ENCODE peak calls at places on chromosomes 6 and 20, in eight cellular contexts. One of them, this sample, is unnamed.

GRCh38 chr6:35786810-35787209 is 6.0 kb downstream of the CLPSL1 start:
- DNase-seq in cardiac fibroblast: no peak
- DNase-seq in tibial artery: no peak
- DNase-seq in fibroblast of the aortic adventitia: no peak
- DNase-seq in fibroblast of mammary gland: no peak
- DNase-seq in aorta: peak; percentile 80
- DNase-seq in neural progenitor cell: no peak
- DNase-seq in endothelial cell of umbilical vein: no peak
- DNase-seq in this sample: no peak

GRCh38 chr6:53651764-53652401 is 13.7 kb downstream of the KLHL31 start:
- DNase-seq in cardiac fibroblast: peak; percentile 33
- DNase-seq in tibial artery: peak; percentile 55
- DNase-seq in fibroblast of the aortic adventitia: peak; percentile 17
- DNase-seq in fibroblast of mammary gland: peak; percentile 48
- DNase-seq in aorta: peak; percentile 89
- DNase-seq in neural progenitor cell: peak; percentile 90
- DNase-seq in endothelial cell of umbilical vein: peak; percentile 64
- DNase-seq in this sample: peak; percentile 27

GRCh38 chr20:53657732-53658131 is 64.1 kb upstream of the ZNF217 start:
- DNase-seq in cardiac fibroblast: no peak
- DNase-seq in tibial artery: no peak
- DNase-seq in fibroblast of the aortic adventitia: no peak
- DNase-seq in fibroblast of mammary gland: no peak
- DNase-seq in aorta: no peak
- DNase-seq in neural progenitor cell: peak; percentile 46
- DNase-seq in endothelial cell of umbilical vein: no peak
- DNase-seq in this sample: no peak

GRCh38 chr20:18032977-18033892 is 24.5 kb downstream of the OVOL2 start:
- DNase-seq in cardiac fibroblast: no peak
- DNase-seq in tibial artery: no peak
- DNase-seq in fibroblast of the aortic adventitia: no peak
- DNase-seq in fibroblast of mammary gland: no peak
- DNase-seq in aorta: no peak
- DNase-seq in neural progenitor cell: peak; percentile 90
- DNase-seq in endothelial cell of umbilical vein: no peak
- DNase-seq in this sample: no peak

GRCh38 chr20:57654363-57654997 is 34.3 kb upstream of the ZBP1 start:
- DNase-seq in cardiac fibroblast: peak; percentile 72
- DNase-seq in tibial artery: no peak
- DNase-seq in fibroblast of the aortic adventitia: peak; percentile 68
- DNase-seq in fibroblast of mammary gland: peak; percentile 55
- DNase-seq in aorta: peak; percentile 73
- DNase-seq in neural progenitor cell: peak; percentile 79
- DNase-seq in endothelial cell of umbilical vein: peak; percentile 69
- DNase-seq in this sample: peak; percentile 32

GRCh38 chr6:2876210-2877056 is 26.7 kb downstream of the SERPINB9 start:
- DNase-seq in cardiac fibroblast: peak; percentile 95
- DNase-seq in tibial artery: peak; percentile 63
- DNase-seq in fibroblast of the aortic adventitia: peak; percentile 95
- DNase-seq in fibroblast of mammary gland: peak; percentile 94
- DNase-seq in aorta: no peak
- DNase-seq in neural progenitor cell: peak; percentile 64
- DNase-seq in endothelial cell of umbilical vein: peak; percentile 98
- DNase-seq in this sample: peak; percentile 93

GRCh38 chr6:5235830-5236229 is 24.9 kb downstream of the LYRM4 start:
- DNase-seq in cardiac fibroblast: no peak
- DNase-seq in tibial artery: no peak
- DNase-seq in fibroblast of the aortic adventitia: no peak
- DNase-seq in fibroblast of mammary gland: no peak
- DNase-seq in aorta: no peak
- DNase-seq in neural progenitor cell: no peak
- DNase-seq in endothelial cell of umbilical vein: no peak
- DNase-seq in this sample: no peak

GRCh38 chr6:32379554-32379953 is 7.9 kb upstream of the TSBP1 start:
- DNase-seq in cardiac fibroblast: no peak
- DNase-seq in tibial artery: no peak
- DNase-seq in fibroblast of the aortic adventitia: no peak
- DNase-seq in fibroblast of mammary gland: no peak
- DNase-seq in aorta: no peak
- DNase-seq in neural progenitor cell: no peak
- DNase-seq in endothelial cell of umbilical vein: no peak
- DNase-seq in this sample: no peak

GRCh38 chr6:11434565-11435326 is 102.8 kb upstream of the TMEM170B start:
- DNase-seq in cardiac fibroblast: peak; percentile 75
- DNase-seq in tibial artery: peak; percentile 74
- DNase-seq in fibroblast of the aortic adventitia: peak; percentile 86
- DNase-seq in fibroblast of mammary gland: peak; percentile 88
- DNase-seq in aorta: no peak
- DNase-seq in neural progenitor cell: no peak
- DNase-seq in endothelial cell of umbilical vein: no peak
- DNase-seq in this sample: peak; percentile 86

GRCh38 chr6:118485601-118486550 is 62.2 kb upstream of the PLN start:
- DNase-seq in cardiac fibroblast: no peak
- DNase-seq in tibial artery: no peak
- DNase-seq in fibroblast of the aortic adventitia: peak; percentile 17
- DNase-seq in fibroblast of mammary gland: peak; percentile 10
- DNase-seq in aorta: no peak
- DNase-seq in neural progenitor cell: no peak
- DNase-seq in endothelial cell of umbilical vein: no peak
- DNase-seq in this sample: no peak

GRCh38 chr6:12931639-12932038 is 215.1 kb downstream of the PHACTR1 start:
- DNase-seq in cardiac fibroblast: no peak
- DNase-seq in tibial artery: no peak
- DNase-seq in fibroblast of the aortic adventitia: no peak
- DNase-seq in fibroblast of mammary gland: no peak
- DNase-seq in aorta: no peak
- DNase-seq in neural progenitor cell: no peak
- DNase-seq in endothelial cell of umbilical vein: no peak
- DNase-seq in this sample: no peak

GRCh38 chr6:63597142-63598000 is 25.1 kb downstream of the LOC128125822 start:
- DNase-seq in cardiac fibroblast: no peak
- DNase-seq in tibial artery: no peak
- DNase-seq in fibroblast of the aortic adventitia: no peak
- DNase-seq in fibroblast of mammary gland: no peak
- DNase-seq in aorta: no peak
- DNase-seq in neural progenitor cell: no peak
- DNase-seq in endothelial cell of umbilical vein: no peak
- DNase-seq in this sample: no peak

GRCh38 chr6:89999995-90000825 is 105.9 kb downstream of the GJA10 start:
- DNase-seq in cardiac fibroblast: no peak
- DNase-seq in tibial artery: no peak
- DNase-seq in fibroblast of the aortic adventitia: no peak
- DNase-seq in fibroblast of mammary gland: no peak
- DNase-seq in aorta: no peak
- DNase-seq in neural progenitor cell: no peak
- DNase-seq in endothelial cell of umbilical vein: no peak
- DNase-seq in this sample: no peak

GRCh38 chr6:37516076-37516919 is 16.6 kb upstream of the CCDC167 start:
- DNase-seq in cardiac fibroblast: no peak
- DNase-seq in tibial artery: no peak
- DNase-seq in fibroblast of the aortic adventitia: no peak
- DNase-seq in fibroblast of mammary gland: no peak
- DNase-seq in aorta: no peak
- DNase-seq in neural progenitor cell: peak; percentile 83
- DNase-seq in endothelial cell of umbilical vein: no peak
- DNase-seq in this sample: no peak

GRCh38 chr6:411402-412145 is 20.0 kb downstream of the IRF4 start:
- DNase-seq in cardiac fibroblast: no peak
- DNase-seq in tibial artery: no peak
- DNase-seq in fibroblast of the aortic adventitia: no peak
- DNase-seq in fibroblast of mammary gland: no peak
- DNase-seq in aorta: no peak
- DNase-seq in neural progenitor cell: no peak
- DNase-seq in endothelial cell of umbilical vein: no peak
- DNase-seq in this sample: no peak

GRCh38 chr6:27415898-27416297 is 27.3 kb downstream of the ZNF391 start:
- DNase-seq in cardiac fibroblast: no peak
- DNase-seq in tibial artery: no peak
- DNase-seq in fibroblast of the aortic adventitia: no peak
- DNase-seq in fibroblast of mammary gland: peak; percentile 21
- DNase-seq in aorta: no peak
- DNase-seq in neural progenitor cell: no peak
- DNase-seq in endothelial cell of umbilical vein: no peak
- DNase-seq in this sample: no peak
- H3K4me3 ChIP-seq in cardiac fibroblast: no peak overlapping the region
- H3K4me3 ChIP-seq in tibial artery: no peak overlapping the region
- H3K4me3 ChIP-seq in fibroblast of the aortic adventitia: no peak overlapping the region
- H3K4me3 ChIP-seq in fibroblast of mammary gland: no peak overlapping the region
- H3K4me3 ChIP-seq in aorta: no peak overlapping the region
- H3K4me3 ChIP-seq in neural progenitor cell: no peak overlapping the region
- H3K4me3 ChIP-seq in endothelial cell of umbilical vein: no peak overlapping the region
- H3K4me3 ChIP-seq in this sample: no peak overlapping the region

DNA sequence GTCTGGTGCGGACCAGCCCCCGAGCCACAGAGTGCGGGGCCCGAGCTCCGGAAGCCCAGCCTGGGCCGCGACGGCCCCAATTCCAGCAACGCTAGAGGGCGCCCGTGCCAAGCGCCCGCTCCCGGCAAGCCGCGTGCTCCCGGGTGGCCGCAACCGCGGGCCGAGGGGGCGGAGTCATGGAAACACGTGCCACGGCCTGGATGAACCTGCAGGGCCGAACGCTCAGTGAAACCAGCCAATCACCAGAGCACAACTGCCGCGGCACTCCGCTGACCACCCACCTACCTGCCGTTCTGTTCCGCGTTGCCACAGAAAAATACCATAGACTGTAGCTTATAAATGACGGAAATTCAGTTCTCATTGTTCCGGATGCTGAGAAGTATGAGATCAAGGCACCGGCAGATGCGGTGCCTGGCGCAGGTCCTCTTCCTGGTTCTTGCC is 85.7 kb upstream of the FOXC1 start:
- DNase-seq in cardiac fibroblast: peak; percentile 65
- DNase-seq in tibial artery: peak; percentile 49
- DNase-seq in fibroblast of the aortic adventitia: peak; percentile 38
- DNase-seq in fibroblast of mammary gland: peak; percentile 59
- DNase-seq in aorta: peak; percentile 96
- DNase-seq in neural progenitor cell: peak; percentile 84
- DNase-seq in endothelial cell of umbilical vein: peak; percentile 58
- DNase-seq in this sample: peak; percentile 32
- H3K4me3 ChIP-seq in cardiac fibroblast: no peak overlapping the region
- H3K4me3 ChIP-seq in tibial artery: peak overlapping the region; percentile 32
- H3K4me3 ChIP-seq in fibroblast of the aortic adventitia: no peak overlapping the region
- H3K4me3 ChIP-seq in fibroblast of mammary gland: no peak overlapping the region
- H3K4me3 ChIP-seq in aorta: no peak overlapping the region
- H3K4me3 ChIP-seq in neural progenitor cell: no peak overlapping the region
- H3K4me3 ChIP-seq in endothelial cell of umbilical vein: no peak overlapping the region
- H3K4me3 ChIP-seq in this sample: no peak overlapping the region

DNA sequence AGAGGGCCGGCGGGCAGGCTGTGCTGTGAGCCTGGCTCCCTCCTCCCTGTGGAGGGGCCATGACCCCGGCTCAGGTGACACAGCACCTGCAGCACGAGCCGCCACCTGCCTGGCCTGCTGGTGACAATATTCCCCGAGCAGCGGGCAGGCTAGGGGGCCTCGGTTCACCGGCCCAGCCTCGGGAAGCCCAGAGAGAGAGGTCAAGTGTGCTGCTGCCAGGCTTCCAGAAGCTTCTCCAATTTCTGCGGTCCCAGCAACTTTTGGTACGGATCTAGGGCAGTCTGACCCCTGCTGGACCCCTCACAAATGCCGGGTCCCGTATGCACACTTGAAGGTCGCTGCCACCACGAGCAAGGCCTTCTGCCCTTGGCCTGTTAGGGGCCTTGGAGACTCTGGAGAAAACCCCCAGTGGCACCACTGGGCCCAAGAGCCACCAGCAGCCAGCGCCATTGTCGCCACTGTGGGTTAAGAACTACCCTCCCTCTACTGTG is 38.6 kb upstream of the NOL4L start:
- DNase-seq in cardiac fibroblast: no peak
- DNase-seq in tibial artery: no peak
- DNase-seq in fibroblast of the aortic adventitia: no peak
- DNase-seq in fibroblast of mammary gland: no peak
- DNase-seq in aorta: no peak
- DNase-seq in neural progenitor cell: no peak
- DNase-seq in endothelial cell of umbilical vein: no peak
- DNase-seq in this sample: no peak
- H3K4me3 ChIP-seq in cardiac fibroblast: no peak overlapping the region
- H3K4me3 ChIP-seq in tibial artery: no peak overlapping the region
- H3K4me3 ChIP-seq in fibroblast of the aortic adventitia: no peak overlapping the region
- H3K4me3 ChIP-seq in fibroblast of mammary gland: no peak overlapping the region
- H3K4me3 ChIP-seq in aorta: no peak overlapping the region
- H3K4me3 ChIP-seq in neural progenitor cell: no peak overlapping the region
- H3K4me3 ChIP-seq in endothelial cell of umbilical vein: no peak overlapping the region
- H3K4me3 ChIP-seq in this sample: no peak overlapping the region

GRCh38 chr6:156955494-156956183 is 178.5 kb downstream of the ARID1B start:
- DNase-seq in cardiac fibroblast: peak; percentile 78
- DNase-seq in tibial artery: no peak
- DNase-seq in fibroblast of the aortic adventitia: peak; percentile 18
- DNase-seq in fibroblast of mammary gland: peak; percentile 48
- DNase-seq in aorta: no peak
- DNase-seq in neural progenitor cell: no peak
- DNase-seq in endothelial cell of umbilical vein: peak; percentile 41
- DNase-seq in this sample: no peak
- H3K4me3 ChIP-seq in cardiac fibroblast: no peak overlapping the region
- H3K4me3 ChIP-seq in tibial artery: no peak overlapping the region
- H3K4me3 ChIP-seq in fibroblast of the aortic adventitia: no peak overlapping the region
- H3K4me3 ChIP-seq in fibroblast of mammary gland: no peak overlapping the region
- H3K4me3 ChIP-seq in aorta: no peak overlapping the region
- H3K4me3 ChIP-seq in neural progenitor cell: no peak overlapping the region
- H3K4me3 ChIP-seq in endothelial cell of umbilical vein: no peak overlapping the region
- H3K4me3 ChIP-seq in this sample: no peak overlapping the region

GRCh38 chr6:9020001-9020400 is 584.7 kb upstream of the SLC35B3 start:
- DNase-seq in cardiac fibroblast: no peak
- DNase-seq in tibial artery: no peak
- DNase-seq in fibroblast of the aortic adventitia: no peak
- DNase-seq in fibroblast of mammary gland: no peak
- DNase-seq in aorta: no peak
- DNase-seq in neural progenitor cell: no peak
- DNase-seq in endothelial cell of umbilical vein: no peak
- DNase-seq in this sample: no peak

GRCh38 chr6:9028086-9028485 is 592.7 kb upstream of the SLC35B3 start:
- DNase-seq in cardiac fibroblast: no peak
- DNase-seq in tibial artery: no peak
- DNase-seq in fibroblast of the aortic adventitia: no peak
- DNase-seq in fibroblast of mammary gland: no peak
- DNase-seq in aorta: no peak
- DNase-seq in neural progenitor cell: no peak
- DNase-seq in endothelial cell of umbilical vein: no peak
- DNase-seq in this sample: no peak

GRCh38 chr6:9025223-9025622 is 589.9 kb upstream of the SLC35B3 start:
- DNase-seq in cardiac fibroblast: no peak
- DNase-seq in tibial artery: no peak
- DNase-seq in fibroblast of the aortic adventitia: no peak
- DNase-seq in fibroblast of mammary gland: no peak
- DNase-seq in aorta: no peak
- DNase-seq in neural progenitor cell: no peak
- DNase-seq in endothelial cell of umbilical vein: no peak
- DNase-seq in this sample: no peak

DNA sequence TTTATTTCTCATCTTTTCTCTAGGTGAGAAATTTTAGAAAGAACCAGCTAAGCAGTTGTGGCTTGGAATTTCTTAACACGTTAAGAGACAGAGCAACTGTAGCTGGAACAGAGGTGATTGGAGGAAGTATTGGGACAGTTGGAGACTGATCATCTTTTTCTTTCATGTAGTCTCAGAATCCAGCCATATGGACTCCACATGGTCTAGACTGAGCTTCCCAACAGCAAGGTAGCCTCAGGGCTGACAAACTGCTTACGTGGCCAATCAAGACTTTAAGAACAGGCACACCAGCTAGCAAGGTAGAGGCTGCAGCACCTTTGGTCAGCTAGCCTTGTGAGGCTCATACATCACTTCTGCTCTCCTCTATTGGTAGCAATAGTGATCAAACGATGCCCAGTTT is 590.5 kb upstream of the SLC35B3 start:
- DNase-seq in cardiac fibroblast: no peak
- DNase-seq in tibial artery: no peak
- DNase-seq in fibroblast of the aortic adventitia: no peak
- DNase-seq in fibroblast of mammary gland: no peak
- DNase-seq in aorta: no peak
- DNase-seq in neural progenitor cell: no peak
- DNase-seq in endothelial cell of umbilical vein: no peak
- DNase-seq in this sample: no peak
- H3K4me3 ChIP-seq in cardiac fibroblast: no peak overlapping the region
- H3K4me3 ChIP-seq in tibial artery: no peak overlapping the region
- H3K4me3 ChIP-seq in fibroblast of the aortic adventitia: no peak overlapping the region
- H3K4me3 ChIP-seq in fibroblast of mammary gland: no peak overlapping the region
- H3K4me3 ChIP-seq in aorta: no peak overlapping the region
- H3K4me3 ChIP-seq in neural progenitor cell: no peak overlapping the region
- H3K4me3 ChIP-seq in endothelial cell of umbilical vein: no peak overlapping the region
- H3K4me3 ChIP-seq in this sample: no peak overlapping the region

This sample was measured in brain microvascular endothelial cell.